ENCODE peak calls at places on chromosomes 12 and 14, in six cellular contexts. L is activated T-cell treated with anti-CD3 and anti-CD28 coated beads, Interleukin-2, amount 50 U/mL, for 4 hours; O is NCI-H510A treated with DMSO at 0.1 percent for 48 hours; J is ureter; M is anterior cingulate cortex; B is glutamatergic neuron. G is an unnamed sample.

GRCh38 chr12:105445261-105446015 is 114.9 kb downstream of the C12orf75 start:
- DNase-seq in L (no peak), O (no peak), J (no peak), M (no peak), B (no peak), G (no peak)

GRCh38 chr12:7695159-7695930 is at the start of gene GDF3:
- DNase-seq in L (no peak), O (no peak), J (no peak), M (no peak), B (no peak), G (no peak)

GRCh38 chr12:50188875-50189575 is 21.9 kb upstream of the CERS5 start:
- DNase-seq in L (no peak), O (no peak), J (no peak), M (no peak), B (no peak), G (peak)

GRCh38 chr14:71692496-71692895 is 239.7 kb upstream of the RGS6 start:
- DNase-seq in L (no peak), O (no peak), J (no peak), M (peak), B (no peak), G (no peak)

GRCh38 chr12:32446306-32447119 is 47.2 kb downstream of the FGD4 start:
- DNase-seq in L (no peak), O (no peak), J (no peak), M (no peak), B (no peak), G (no peak)

GRCh38 chr12:96186902-96187301 is 7.3 kb upstream of the ELK3 start:
- DNase-seq in L (no peak), O (no peak), J (no peak), M (no peak), B (no peak), G (no peak)

GRCh38 chr14:84465890-84466289 is 1064.1 kb upstream of the FLRT2 start:
- DNase-seq in L (no peak), O (no peak), J (no peak), M (no peak), B (no peak), G (no peak)

GRCh38 chr12:64083285-64084210 is 138.5 kb downstream of the KICS2 start:
- DNase-seq in L (no peak), O (peak), J (peak), M (peak), B (no peak), G (no peak)

GRCh38 chr14:36094963-36095362 is 81.6 kb downstream of the PTCSC3 start:
- DNase-seq in L (no peak), O (no peak), J (no peak), M (no peak), B (no peak), G (no peak)

GRCh38 chr14:100608586-100609330 is 21.5 kb upstream of the BEGAIN start:
- DNase-seq in L (no peak), O (no peak), J (no peak), M (no peak), B (no peak), G (no peak)

GRCh38 chr12:103626498-103626897 is 39.4 kb downstream of the STAB2 start:
- DNase-seq in L (no peak), O (no peak), J (no peak), M (no peak), B (peak), G (no peak)

GRCh38 chr12:122928033-122928890 is 32.3 kb upstream of the VPS37B start:
- DNase-seq in L (no peak), O (no peak), J (no peak), M (no peak), B (no peak), G (no peak)

GRCh38 chr12:65923228-65923627 is 98.9 kb downstream of the HMGA2 start:
- DNase-seq in L (no peak), O (no peak), J (no peak), M (no peak), B (no peak), G (no peak)

GRCh38 chr14:102661614-102662013 is 69.2 kb downstream of the RCOR1 start:
- DNase-seq in L (no peak), O (no peak), J (no peak), M (no peak), B (no peak), G (no peak)

GRCh38 chr12:132619301-132620112 is 931 bp downstream of the P2RX2 start:
- DNase-seq in L (no peak), O (no peak), J (no peak), M (no peak), B (no peak), G (no peak)

GRCh38 chr14:29227631-29228030 is 461.0 kb downstream of the FOXG1 start:
- DNase-seq in L (no peak), O (no peak), J (no peak), M (no peak), B (no peak), G (no peak)

GRCh38 chr12:111842556-111843396 is 748 bp downstream of the MAPKAPK5 start:
- DNase-seq in L (peak), O (no peak), J (no peak), M (no peak), B (no peak), G (no peak)

GRCh38 chr14:91202234-91202974 is 42.1 kb downstream of the GPR68 start:
- DNase-seq in L (no peak), O (no peak), J (no peak), M (no peak), B (no peak), G (no peak)

GRCh38 chr12:14561677-14562076 is 6.0 kb downstream of the PLBD1 start:
- DNase-seq in L (no peak), O (no peak), J (no peak), M (no peak), B (no peak), G (no peak)

GRCh38 chr12:132475304-132476037 is 14.5 kb upstream of the FBRSL1 start:
- DNase-seq in L (no peak), O (no peak), J (no peak), M (no peak), B (no peak), G (no peak)

GRCh38 chr12:77439749-77440148 is 374.4 kb upstream of the E2F7 start:
- DNase-seq in L (no peak), O (no peak), J (no peak), M (no peak), B (no peak), G (no peak)

GRCh38 chr14:101017806-101018560 is 114.5 kb upstream of the RTL1 start:
- DNase-seq in L (no peak), O (no peak), J (no peak), M (no peak), B (no peak), G (no peak)

GRCh38 chr12:10717410-10717809 is 5.7 kb downstream of the YBX3 start:
- DNase-seq in L (no peak), O (no peak), J (no peak), M (no peak), B (no peak), G (no peak)

GRCh38 chr14:69587389-69587788 is 12.7 kb upstream of the CCDC177 start:
- DNase-seq in L (no peak), O (no peak), J (no peak), M (no peak), B (no peak), G (no peak)

GRCh38 chr14:84375235-84375634 is 1154.7 kb upstream of the FLRT2 start:
- DNase-seq in L (no peak), O (no peak), J (no peak), M (no peak), B (no peak), G (no peak)

GRCh38 chr12:1356285-1356684 is 238.1 kb downstream of the FBXL14 start:
- DNase-seq in L (no peak), O (no peak), J (no peak), M (no peak), B (no peak), G (no peak)

GRCh38 chr14:92638266-92638665 is 110.2 kb downstream of the LGMN start:
- DNase-seq in L (no peak), O (no peak), J (no peak), M (no peak), B (no peak), G (no peak)

GRCh38 chr12:40829738-40830144 is 137.5 kb downstream of the CNTN1 start:
- DNase-seq in L (no peak), O (no peak), J (no peak), M (no peak), B (no peak), G (no peak)

GRCh38 chr14:99524804-99525698 is 43.8 kb downstream of the CCNK start:
- DNase-seq in L (no peak), O (no peak), J (no peak), M (no peak), B (peak), G (no peak)

G was measured in stimulated activated CD4-positive, alpha-beta T cell treated with anti-CD3 and anti-CD28 coated beads, Interleukin-4, amount 100 ng/mL, for 1 hour.